ENCODE peak calls at places on chromosomes 3 and 15, in six cellular contexts. W is sigmoid colon, D is hippocampal formation, R is ACHN, K is posterior vena cava, C is mammary epithelial cell. J is an unnamed sample.
A peak's percentile ranks its signal among the peaks of the same experiment; 100 is the strongest.

GRCh38 chr3:81758275-81758674 is 3.2 kb downstream of the GBE1 start:
- DNase-seq in W (no peak), D (no peak), K (no peak), R (no peak), C (no peak), J (peak; percentile 83)

GRCh38 chr3:114115151-114115550 is 58.6 kb downstream of the QTRT2 start:
- DNase-seq in R (no peak), W (no peak), D (no peak), K (no peak), C (no peak), J (no peak)

GRCh38 chr3:42683875-42684593 is 1.3 kb upstream of the KLHL40 start:
- DNase-seq in W (peak; percentile 86), C (peak; percentile 93), K (peak; percentile 88), D (peak; percentile 50), R (peak; percentile 76), J (peak; percentile 98)

GRCh38 chr3:170204023-170204472 is 18.2 kb upstream of the PRKCI start:
- DNase-seq in K (no peak), D (no peak), C (no peak), R (no peak), W (no peak), J (no peak)

GRCh38 chr3:47782538-47783308 is 1.0 kb upstream of the SMARCC1 start:
- DNase-seq in W (peak; percentile 46), K (peak; percentile 45), R (peak; percentile 32), D (no peak), C (no peak), J (no peak)

GRCh38 chr3:48991851-48992545 is 2.0 kb downstream of the P4HTM start:
- DNase-seq in D (no peak), K (no peak), C (peak; percentile 26), W (no peak), R (no peak), J (peak; percentile 33)

GRCh38 chr15:52383100-52383588 is 87.5 kb upstream of the MYO5C start:
- DNase-seq in D (no peak), K (no peak), R (no peak), C (no peak), W (no peak), J (peak; percentile 50)

GRCh38 chr3:9028134-9028533 is 64.9 kb upstream of the RAD18 start:
- DNase-seq in R (no peak), C (no peak), W (peak; percentile 95), K (peak; percentile 95), D (peak; percentile 88), J (peak; percentile 35)

GRCh38 chr15:48703544-48703943 is 58.0 kb upstream of the FBN1 start:
- DNase-seq in R (no peak), C (no peak), D (no peak), W (no peak), K (no peak), J (peak; percentile 75)

GRCh38 chr15:61195116-61196002 is 33.7 kb downstream of the RORA start:
- DNase-seq in W (no peak), K (no peak), C (peak; percentile 17), R (peak; percentile 46), D (no peak), J (peak; percentile 61)

GRCh38 chr3:11246663-11246970 is 25.6 kb upstream of the ATG7 start:
- DNase-seq in C (no peak), K (no peak), W (no peak), D (no peak), R (no peak), J (no peak)

GRCh38 chr3:35666893-35667292 is 27.6 kb downstream of the ARPP21 start:
- DNase-seq in C (no peak), D (no peak), R (no peak), K (no peak), W (no peak), J (no peak)

GRCh38 chr15:101651753-101652097 is 456 bp downstream of the TM2D3 start:
- DNase-seq in D (peak; percentile 55), C (peak; percentile 43), R (peak; percentile 42), W (no peak), K (no peak), J (no peak)

GRCh38 chr3:106711650-106712049 is 665.6 kb upstream of the CCDC54 start:
- DNase-seq in D (no peak), K (no peak), C (peak; percentile 12), W (no peak), R (peak; percentile 59), J (peak; percentile 60)

GRCh38 chr3:102941761-102942160 is 506.9 kb downstream of the ZPLD1 start:
- DNase-seq in C (no peak), D (no peak), R (no peak), W (no peak), K (no peak), J (no peak)

GRCh38 chr3:71101581-71101980 is 481.9 kb downstream of the FOXP1 start:
- DNase-seq in R (peak; percentile 21), K (no peak), C (no peak), W (no peak), D (no peak), J (peak; percentile 83)

GRCh38 chr15:90421527-90421926 is 33.5 kb downstream of the IQGAP1 start:
- DNase-seq in D (no peak), W (no peak), R (no peak), K (no peak), C (no peak), J (no peak)

GRCh38 chr15:31455499-31455898 is 128.9 kb downstream of the KLF13 start:
- DNase-seq in D (no peak), C (no peak), W (no peak), R (no peak), K (peak; percentile 31), J (peak; percentile 26)

GRCh38 chr3:13274874-13275332 is 145.2 kb downstream of the NUP210 start:
- DNase-seq in W (peak; percentile 40), C (no peak), K (peak; percentile 60), D (no peak), R (no peak), J (no peak)

GRCh38 chr3:191721390-191721801 is 260.4 kb downstream of the PYDC2 start:
- DNase-seq in R (no peak), W (no peak), C (peak; percentile 7), D (no peak), K (no peak), J (no peak)

GRCh38 chr15:35080226-35080625 is 4.9 kb downstream of the NANOGP8 start:
- DNase-seq in R (no peak), D (no peak), K (no peak), W (no peak), C (no peak), J (no peak)

GRCh38 chr3:96086018-96086417 is 728.4 kb upstream of the EPHA6 start:
- DNase-seq in W (no peak), R (no peak), K (no peak), D (no peak), C (no peak), J (no peak)

J was measured in GM23248.